ENCODE peak calls at places on chromosome 19, in seven cellular contexts. H is T-helper 9 cell; Z is stimulated activated CD8-positive, alpha-beta memory T cell treated with anti-CD3 and anti-CD28 coated beads, Interleukin-4, amount 100 ng/mL, for 4 hours; V is endothelial cell; A is pancreas; L is stimulated activated CD4-positive, alpha-beta T cell treated with anti-CD3 and anti-CD28 coated beads, Interleukin-1b, Interleukin-23, amount 100 ng/mL, for 24 hours; M is foreskin keratinocyte. Y is an unnamed sample.

GRCh38 chr19:13492128-13492527 is 14.2 kb downstream of the CACNA1A start:
- DNase-seq in H (no peak), Z (no peak), V (no peak), A (no peak), L (no peak), M (no peak), Y (no peak)

GRCh38 chr19:11179716-11180297 is 17.5 kb downstream of the KANK2 start:
- DNase-seq in H (no peak), Z (no peak), V (no peak), A (no peak), L (no peak), M (no peak), Y (no peak)

GRCh38 chr19:55305491-55305890 is 19.6 kb downstream of the TMEM150B start:
- DNase-seq in H (peak; percentile 45), Z (no peak), V (peak; percentile 60), A (no peak), L (peak; percentile 30), M (no peak), Y (no peak)

GRCh38 chr19:46955114-46955812 is 64.4 kb upstream of the NPAS1 start:
- DNase-seq in H (peak; percentile 4), Z (no peak), V (no peak), A (no peak), L (no peak), M (no peak), Y (no peak)

GRCh38 chr19:15264061-15264932 is 32.0 kb upstream of the EPHX3 start:
- DNase-seq in H (peak; percentile 72), Z (peak; percentile 41), V (peak; percentile 91), A (peak; percentile 93), L (peak; percentile 64), M (no peak), Y (no peak)

GRCh38 chr19:10141479-10141878 is 21.8 kb upstream of the EIF3G start:
- DNase-seq in H (no peak), Z (no peak), V (no peak), A (no peak), L (no peak), M (no peak), Y (no peak)

GRCh38 chr19:52896431-52897148 is 845 bp downstream of the ZNF320 start:
- DNase-seq in H (no peak), Z (no peak), V (peak; percentile 28), A (peak; percentile 59), L (no peak), M (no peak), Y (no peak)

GRCh38 chr19:5364674-5365073 is 24.1 kb upstream of the PTPRS start:
- DNase-seq in H (no peak), Z (no peak), V (no peak), A (no peak), L (no peak), M (no peak), Y (no peak)

GRCh38 chr19:709196-709964 is 645 bp downstream of the PALM start:
- DNase-seq in H (no peak), Z (no peak), V (no peak), A (no peak), L (no peak), M (no peak), Y (no peak)

GRCh38 chr19:29714953-29715694 is at the start of gene C19orf12:
- DNase-seq in H (peak; percentile 38), Z (peak; percentile 27), V (peak; percentile 57), A (peak; percentile 89), L (peak; percentile 56), M (peak; percentile 11), Y (no peak)

GRCh38 chr19:17999685-18000479 is 8.1 kb upstream of the ARRDC2 start:
- DNase-seq in H (no peak), Z (no peak), V (no peak), A (no peak), L (no peak), M (no peak), Y (no peak)

GRCh38 chr19:15412832-15413231 is 6.0 kb downstream of the AKAP8L start:
- DNase-seq in H (no peak), Z (no peak), V (no peak), A (no peak), L (no peak), M (no peak), Y (no peak)

GRCh38 chr19:4378886-4379285 is 21.5 kb downstream of the SH3GL1 start:
- DNase-seq in H (no peak), Z (no peak), V (no peak), A (no peak), L (no peak), M (no peak), Y (no peak)

GRCh38 chr19:11422163-11423068 is 3.3 kb upstream of the RGL3 start:
- DNase-seq in H (peak; percentile 43), Z (peak; percentile 37), V (peak; percentile 39), A (peak; percentile 85), L (peak; percentile 70), M (peak; percentile 82), Y (peak; percentile 14)

GRCh38 chr19:4967738-4968461 is 1.0 kb upstream of the KDM4B start:
- DNase-seq in H (no peak), Z (no peak), V (no peak), A (no peak), L (no peak), M (no peak), Y (peak; percentile 26)

GRCh38 chr19:49327878-49328544 is 3.0 kb upstream of the SLC6A16 start:
- DNase-seq in H (peak; percentile 20), Z (peak; percentile 24), V (no peak), A (no peak), L (no peak), M (peak; percentile 36), Y (peak; percentile 22)

GRCh38 chr19:23392706-23393105 is 2.6 kb downstream of the ZNF91 start:
- DNase-seq in H (no peak), Z (no peak), V (no peak), A (no peak), L (no peak), M (no peak), Y (no peak)

GRCh38 chr19:56837892-56838679 is 2.4 kb downstream of the PEG3 start:
- DNase-seq in H (no peak), Z (no peak), V (no peak), A (peak; percentile 81), L (no peak), M (no peak), Y (no peak)

GRCh38 chr19:47663435-47663910 is 49.7 kb upstream of the EHD2 start:
- DNase-seq in H (no peak), Z (no peak), V (no peak), A (no peak), L (no peak), M (peak; percentile 89), Y (peak; percentile 78)

GRCh38 chr19:14369399-14370168 is 11.7 kb upstream of the ADGRE5 start:
- DNase-seq in H (peak; percentile 83), Z (peak; percentile 85), V (no peak), A (no peak), L (peak; percentile 89), M (no peak), Y (no peak)

GRCh38 chr19:29495971-29496441 is 29.8 kb upstream of the VSTM2B start:
- DNase-seq in H (no peak), Z (no peak), V (no peak), A (peak; percentile 29), L (no peak), M (no peak), Y (no peak)

GRCh38 chr19:34431681-34432402 is 3.7 kb downstream of the UBA2 start:
- DNase-seq in H (no peak), Z (no peak), V (no peak), A (no peak), L (no peak), M (no peak), Y (no peak)

GRCh38 chr19:17719730-17720486 is 628 bp downstream of the MAP1S start:
- DNase-seq in H (peak; percentile 12), Z (peak; percentile 34), V (no peak), A (peak; percentile 74), L (no peak), M (no peak), Y (no peak)